ENCODE peak calls at places on chromosomes 13 and 19, in ten cellular contexts. One of them, this sample, is unnamed.

GRCh38 chr13:20824762-20825161 is 51.0 kb upstream of the EEF1AKMT1 start:
- DNase-seq in right lobe of liver: no peak
- DNase-seq in cardiac muscle cell: no peak
- DNase-seq in IMR-90: peak
- DNase-seq in HFF-Myc: no peak
- DNase-seq in AG04449: no peak
- DNase-seq in heart right ventricle: no peak
- DNase-seq in kidney epithelial cell: no peak
- DNase-seq in transverse colon: no peak
- DNase-seq in prostate gland: no peak
- DNase-seq in this sample: peak

GRCh38 chr19:30690935-30691505 is 318.8 kb downstream of the ZNF536 start:
- DNase-seq in right lobe of liver: no peak
- DNase-seq in cardiac muscle cell: no peak
- DNase-seq in IMR-90: no peak
- DNase-seq in HFF-Myc: no peak
- DNase-seq in AG04449: no peak
- DNase-seq in heart right ventricle: no peak
- DNase-seq in kidney epithelial cell: no peak
- DNase-seq in transverse colon: no peak
- DNase-seq in prostate gland: no peak
- DNase-seq in this sample: no peak

GRCh38 chr19:30227071-30227621 is 145.0 kb upstream of the ZNF536 start:
- DNase-seq in right lobe of liver: no peak
- DNase-seq in cardiac muscle cell: no peak
- DNase-seq in IMR-90: no peak
- DNase-seq in HFF-Myc: no peak
- DNase-seq in AG04449: no peak
- DNase-seq in heart right ventricle: peak
- DNase-seq in kidney epithelial cell: no peak
- DNase-seq in transverse colon: no peak
- DNase-seq in prostate gland: no peak
- DNase-seq in this sample: no peak

GRCh38 chr13:59088716-59089115 is 1075.0 kb downstream of the DIAPH3 start:
- DNase-seq in right lobe of liver: no peak
- DNase-seq in cardiac muscle cell: peak
- DNase-seq in IMR-90: peak
- DNase-seq in HFF-Myc: no peak
- DNase-seq in AG04449: no peak
- DNase-seq in heart right ventricle: no peak
- DNase-seq in kidney epithelial cell: peak
- DNase-seq in transverse colon: no peak
- DNase-seq in prostate gland: no peak
- DNase-seq in this sample: peak

GRCh38 chr19:29687244-29687896 is 22.1 kb downstream of the PLEKHF1 start:
- DNase-seq in right lobe of liver: no peak
- DNase-seq in cardiac muscle cell: peak
- DNase-seq in IMR-90: peak
- DNase-seq in HFF-Myc: peak
- DNase-seq in AG04449: peak
- DNase-seq in heart right ventricle: no peak
- DNase-seq in kidney epithelial cell: peak
- DNase-seq in transverse colon: no peak
- DNase-seq in prostate gland: no peak
- DNase-seq in this sample: peak

GRCh38 chr13:32669030-32669646 is 82.9 kb downstream of the PDS5B start:
- DNase-seq in right lobe of liver: no peak
- DNase-seq in cardiac muscle cell: peak
- DNase-seq in IMR-90: peak
- DNase-seq in HFF-Myc: peak
- DNase-seq in AG04449: no peak
- DNase-seq in heart right ventricle: no peak
- DNase-seq in kidney epithelial cell: peak
- DNase-seq in transverse colon: no peak
- DNase-seq in prostate gland: no peak
- DNase-seq in this sample: peak

GRCh38 chr19:29006057-29006735 is 206.8 kb downstream of the UQCRFS1 start:
- DNase-seq in right lobe of liver: no peak
- DNase-seq in cardiac muscle cell: peak
- DNase-seq in IMR-90: peak
- DNase-seq in HFF-Myc: no peak
- DNase-seq in AG04449: peak
- DNase-seq in heart right ventricle: no peak
- DNase-seq in kidney epithelial cell: no peak
- DNase-seq in transverse colon: no peak
- DNase-seq in prostate gland: no peak
- DNase-seq in this sample: no peak

GRCh38 chr13:82165396-82166174 is 1716.7 kb downstream of the SLITRK1 start:
- DNase-seq in right lobe of liver: no peak
- DNase-seq in cardiac muscle cell: no peak
- DNase-seq in IMR-90: no peak
- DNase-seq in HFF-Myc: no peak
- DNase-seq in AG04449: no peak
- DNase-seq in heart right ventricle: peak
- DNase-seq in kidney epithelial cell: no peak
- DNase-seq in transverse colon: no peak
- DNase-seq in prostate gland: no peak
- DNase-seq in this sample: no peak

GRCh38 chr19:55189424-55189823 is 9.3 kb upstream of the SYT5 start:
- DNase-seq in right lobe of liver: no peak
- DNase-seq in cardiac muscle cell: peak
- DNase-seq in IMR-90: peak
- DNase-seq in HFF-Myc: peak
- DNase-seq in AG04449: peak
- DNase-seq in heart right ventricle: no peak
- DNase-seq in kidney epithelial cell: peak
- DNase-seq in transverse colon: peak
- DNase-seq in prostate gland: no peak
- DNase-seq in this sample: peak

GRCh38 chr13:25868483-25868882 is 183.3 kb downstream of the SHISA2 start:
- DNase-seq in right lobe of liver: no peak
- DNase-seq in cardiac muscle cell: no peak
- DNase-seq in IMR-90: no peak
- DNase-seq in HFF-Myc: no peak
- DNase-seq in AG04449: no peak
- DNase-seq in heart right ventricle: no peak
- DNase-seq in kidney epithelial cell: no peak
- DNase-seq in transverse colon: no peak
- DNase-seq in prostate gland: no peak
- DNase-seq in this sample: no peak

GRCh38 chr13:25276748-25277147 is 10.5 kb downstream of the MTMR6 start:
- DNase-seq in right lobe of liver: no peak
- DNase-seq in cardiac muscle cell: no peak
- DNase-seq in IMR-90: peak
- DNase-seq in HFF-Myc: no peak
- DNase-seq in AG04449: no peak
- DNase-seq in heart right ventricle: no peak
- DNase-seq in kidney epithelial cell: no peak
- DNase-seq in transverse colon: no peak
- DNase-seq in prostate gland: no peak
- DNase-seq in this sample: peak

GRCh38 chr13:60137911-60138570 is 25.7 kb downstream of the DIAPH3 start:
- DNase-seq in right lobe of liver: no peak
- DNase-seq in cardiac muscle cell: no peak
- DNase-seq in IMR-90: no peak
- DNase-seq in HFF-Myc: no peak
- DNase-seq in AG04449: no peak
- DNase-seq in heart right ventricle: no peak
- DNase-seq in kidney epithelial cell: no peak
- DNase-seq in transverse colon: no peak
- DNase-seq in prostate gland: no peak
- DNase-seq in this sample: no peak

GRCh38 chr13:48303331-48304131 is at the start of gene RB1:
- DNase-seq in right lobe of liver: peak
- DNase-seq in cardiac muscle cell: peak
- DNase-seq in IMR-90: peak
- DNase-seq in HFF-Myc: peak
- DNase-seq in AG04449: no peak
- DNase-seq in heart right ventricle: peak
- DNase-seq in kidney epithelial cell: peak
- DNase-seq in transverse colon: peak
- DNase-seq in prostate gland: peak
- DNase-seq in this sample: peak

GRCh38 chr13:45860240-45860639 is 8.7 kb upstream of the SIAH3 start:
- DNase-seq in right lobe of liver: no peak
- DNase-seq in cardiac muscle cell: no peak
- DNase-seq in IMR-90: no peak
- DNase-seq in HFF-Myc: no peak
- DNase-seq in AG04449: no peak
- DNase-seq in heart right ventricle: no peak
- DNase-seq in kidney epithelial cell: no peak
- DNase-seq in transverse colon: no peak
- DNase-seq in prostate gland: no peak
- DNase-seq in this sample: no peak

GRCh38 chr13:44128522-44128921 is 245.1 kb upstream of the SERP2 start:
- DNase-seq in right lobe of liver: no peak
- DNase-seq in cardiac muscle cell: peak
- DNase-seq in IMR-90: peak
- DNase-seq in HFF-Myc: no peak
- DNase-seq in AG04449: peak
- DNase-seq in heart right ventricle: peak
- DNase-seq in kidney epithelial cell: no peak
- DNase-seq in transverse colon: no peak
- DNase-seq in prostate gland: no peak
- DNase-seq in this sample: no peak

GRCh38 chr13:30718661-30719520 is 16.5 kb upstream of the ALOX5AP start:
- DNase-seq in right lobe of liver: no peak
- DNase-seq in cardiac muscle cell: peak
- DNase-seq in IMR-90: peak
- DNase-seq in HFF-Myc: peak
- DNase-seq in AG04449: no peak
- DNase-seq in heart right ventricle: no peak
- DNase-seq in kidney epithelial cell: peak
- DNase-seq in transverse colon: no peak
- DNase-seq in prostate gland: no peak
- DNase-seq in this sample: peak

GRCh38 chr13:27006519-27007161 is 165.0 kb downstream of the USP12 start:
- DNase-seq in right lobe of liver: peak
- DNase-seq in cardiac muscle cell: peak
- DNase-seq in IMR-90: peak
- DNase-seq in HFF-Myc: no peak
- DNase-seq in AG04449: no peak
- DNase-seq in heart right ventricle: no peak
- DNase-seq in kidney epithelial cell: no peak
- DNase-seq in transverse colon: peak
- DNase-seq in prostate gland: no peak
- DNase-seq in this sample: no peak

GRCh38 chr19:41521860-41522555 is 54.0 kb upstream of the CEACAM21 start:
- DNase-seq in right lobe of liver: peak
- DNase-seq in cardiac muscle cell: no peak
- DNase-seq in IMR-90: no peak
- DNase-seq in HFF-Myc: no peak
- DNase-seq in AG04449: no peak
- DNase-seq in heart right ventricle: peak
- DNase-seq in kidney epithelial cell: no peak
- DNase-seq in transverse colon: no peak
- DNase-seq in prostate gland: no peak
- DNase-seq in this sample: no peak
- H3K4me3 ChIP-seq in right lobe of liver: no peak
- H3K4me3 ChIP-seq in cardiac muscle cell: no peak
- H3K4me3 ChIP-seq in IMR-90: no peak
- H3K4me3 ChIP-seq in HFF-Myc: peak
- H3K4me3 ChIP-seq in AG04449: no peak
- H3K4me3 ChIP-seq in heart right ventricle: peak
- H3K4me3 ChIP-seq in kidney epithelial cell: no peak
- H3K4me3 ChIP-seq in transverse colon: peak
- H3K4me3 ChIP-seq in prostate gland: peak
- H3K4me3 ChIP-seq in this sample: no peak

GRCh38 chr19:12400618-12401502 is at the start of gene ZNF799:
- DNase-seq in right lobe of liver: peak
- DNase-seq in cardiac muscle cell: peak
- DNase-seq in IMR-90: peak
- DNase-seq in HFF-Myc: peak
- DNase-seq in AG04449: peak
- DNase-seq in heart right ventricle: peak
- DNase-seq in kidney epithelial cell: peak
- DNase-seq in transverse colon: peak
- DNase-seq in prostate gland: peak
- DNase-seq in this sample: peak
- TF ChIP-seq CTCF in right lobe of liver: no peak
- TF ChIP-seq CTCF in cardiac muscle cell: peak
- TF ChIP-seq CTCF in IMR-90: peak
- TF ChIP-seq CTCF in HFF-Myc: no peak
- TF ChIP-seq CTCF in AG04449: no peak
- TF ChIP-seq CTCF in heart right ventricle: peak
- TF ChIP-seq CTCF in kidney epithelial cell: no peak
- TF ChIP-seq CTCF in transverse colon: no peak
- TF ChIP-seq CTCF in prostate gland: no peak
- TF ChIP-seq CTCF in this sample: peak

GRCh38 chr19:47020992-47021496 is 1.4 kb downstream of the NPAS1 start:
- DNase-seq in right lobe of liver: no peak
- DNase-seq in cardiac muscle cell: peak
- DNase-seq in IMR-90: no peak
- DNase-seq in HFF-Myc: no peak
- DNase-seq in AG04449: no peak
- DNase-seq in heart right ventricle: peak
- DNase-seq in kidney epithelial cell: no peak
- DNase-seq in transverse colon: no peak
- DNase-seq in prostate gland: no peak
- DNase-seq in this sample: no peak
- H3K4me3 ChIP-seq in right lobe of liver: no peak
- H3K4me3 ChIP-seq in cardiac muscle cell: peak
- H3K4me3 ChIP-seq in IMR-90: peak
- H3K4me3 ChIP-seq in HFF-Myc: peak
- H3K4me3 ChIP-seq in AG04449: peak
- H3K4me3 ChIP-seq in heart right ventricle: peak
- H3K4me3 ChIP-seq in kidney epithelial cell: peak
- H3K4me3 ChIP-seq in transverse colon: no peak
- H3K4me3 ChIP-seq in prostate gland: no peak
- H3K4me3 ChIP-seq in this sample: peak

GRCh38 chr13:50917572-50917971 is 8.0 kb downstream of the RNASEH2B start:
- DNase-seq in right lobe of liver: no peak
- DNase-seq in cardiac muscle cell: no peak
- DNase-seq in IMR-90: no peak
- DNase-seq in HFF-Myc: no peak
- DNase-seq in AG04449: no peak
- DNase-seq in heart right ventricle: no peak
- DNase-seq in kidney epithelial cell: no peak
- DNase-seq in transverse colon: no peak
- DNase-seq in prostate gland: no peak
- DNase-seq in this sample: no peak

GRCh38 chr13:50916701-50917184 is 7.2 kb downstream of the RNASEH2B start:
- DNase-seq in right lobe of liver: peak
- DNase-seq in cardiac muscle cell: no peak
- DNase-seq in IMR-90: no peak
- DNase-seq in HFF-Myc: no peak
- DNase-seq in AG04449: no peak
- DNase-seq in heart right ventricle: no peak
- DNase-seq in kidney epithelial cell: no peak
- DNase-seq in transverse colon: no peak
- DNase-seq in prostate gland: no peak
- DNase-seq in this sample: no peak

GRCh38 chr13:50914848-50915247 is 5.3 kb downstream of the RNASEH2B start:
- DNase-seq in right lobe of liver: no peak
- DNase-seq in cardiac muscle cell: peak
- DNase-seq in IMR-90: peak
- DNase-seq in HFF-Myc: no peak
- DNase-seq in AG04449: no peak
- DNase-seq in heart right ventricle: no peak
- DNase-seq in kidney epithelial cell: no peak
- DNase-seq in transverse colon: no peak
- DNase-seq in prostate gland: no peak
- DNase-seq in this sample: peak

GRCh38 chr13:50914301-50914700 is 4.7 kb downstream of the RNASEH2B start:
- DNase-seq in right lobe of liver: no peak
- DNase-seq in cardiac muscle cell: no peak
- DNase-seq in IMR-90: no peak
- DNase-seq in HFF-Myc: no peak
- DNase-seq in AG04449: no peak
- DNase-seq in heart right ventricle: no peak
- DNase-seq in kidney epithelial cell: no peak
- DNase-seq in transverse colon: no peak
- DNase-seq in prostate gland: no peak
- DNase-seq in this sample: peak

GRCh38 chr13:50915562-50915961 is 6.0 kb downstream of the RNASEH2B start:
- DNase-seq in right lobe of liver: no peak
- DNase-seq in cardiac muscle cell: no peak
- DNase-seq in IMR-90: no peak
- DNase-seq in HFF-Myc: no peak
- DNase-seq in AG04449: no peak
- DNase-seq in heart right ventricle: no peak
- DNase-seq in kidney epithelial cell: no peak
- DNase-seq in transverse colon: no peak
- DNase-seq in prostate gland: no peak
- DNase-seq in this sample: no peak
- TF ChIP-seq CTCF in right lobe of liver: no peak
- TF ChIP-seq CTCF in cardiac muscle cell: no peak
- TF ChIP-seq CTCF in IMR-90: no peak
- TF ChIP-seq CTCF in HFF-Myc: no peak
- TF ChIP-seq CTCF in AG04449: no peak
- TF ChIP-seq CTCF in heart right ventricle: no peak
- TF ChIP-seq CTCF in kidney epithelial cell: no peak
- TF ChIP-seq CTCF in transverse colon: no peak
- TF ChIP-seq CTCF in prostate gland: no peak
- TF ChIP-seq CTCF in this sample: no peak

This sample was measured in astrocyte of the spinal cord.